ENCODE peak calls at places on chromosomes 5 and 9, in six cellular contexts. A is psoas muscle; M is tibial artery; J is fibroblast of the aortic adventitia; I is uterus; H is naive thymus-derived CD4-positive, alpha-beta T cell. C is an unnamed sample.

GRCh38 chr9:12968093-12968492 is 193.3 kb downstream of the LURAP1L start:
- DNase-seq in A (no peak), M (no peak), J (no peak), I (no peak), H (no peak), C (no peak)

GRCh38 chr9:133960568-133961129 is 31.5 kb downstream of the VAV2 start:
- DNase-seq in A (peak), M (peak), J (peak), I (no peak), H (no peak), C (no peak)

GRCh38 chr9:124045076-124045829 is 33.7 kb downstream of the LHX2 start:
- DNase-seq in A (peak), M (peak), J (peak), I (peak), H (no peak), C (no peak)

GRCh38 chr5:93053825-93054224 is 527.2 kb downstream of the NR2F1-AS1 start:
- DNase-seq in A (no peak), M (no peak), J (peak), I (no peak), H (no peak), C (no peak)

GRCh38 chr5:16713386-16713928 is 96.7 kb upstream of the RETREG1 start:
- DNase-seq in A (no peak), M (no peak), J (peak), I (no peak), H (no peak), C (no peak)

GRCh38 chr5:158559643-158560042 is 540.1 kb downstream of the EBF1 start:
- DNase-seq in A (no peak), M (no peak), J (no peak), I (no peak), H (no peak), C (no peak)

GRCh38 chr9:125121156-125121555 is 22.2 kb downstream of the SCAI start:
- DNase-seq in A (no peak), M (no peak), J (no peak), I (no peak), H (peak), C (peak)

GRCh38 chr9:134058716-134059115 is 9.1 kb downstream of the BRD3 start:
- DNase-seq in A (no peak), M (peak), J (peak), I (no peak), H (no peak), C (no peak)

GRCh38 chr5:35783551-35783950 is 73.1 kb upstream of the IL7R start:
- DNase-seq in A (no peak), M (no peak), J (no peak), I (no peak), H (no peak), C (no peak)

GRCh38 chr5:179205277-179205676 is 140.0 kb downstream of the ADAMTS2 start:
- DNase-seq in A (no peak), M (no peak), J (no peak), I (no peak), H (no peak), C (no peak)

GRCh38 chr9:32707326-32707725 is 71.9 kb upstream of the TAF1L start:
- DNase-seq in A (no peak), M (no peak), J (no peak), I (no peak), H (no peak), C (no peak)

GRCh38 chr5:60352992-60353391 is 347.0 kb downstream of the DEPDC1B start:
- DNase-seq in A (no peak), M (no peak), J (no peak), I (no peak), H (no peak), C (peak)

GRCh38 chr5:103446813-103447212 is 115.8 kb downstream of the NUDT12 start:
- DNase-seq in A (no peak), M (no peak), J (no peak), I (no peak), H (no peak), C (no peak)

GRCh38 chr9:84169240-84169639 is 171.3 kb downstream of the SLC28A3 start:
- DNase-seq in A (no peak), M (no peak), J (peak), I (no peak), H (no peak), C (no peak)

GRCh38 chr5:51678335-51678734 is 295.1 kb downstream of the ISL1 start:
- DNase-seq in A (no peak), M (no peak), J (peak), I (no peak), H (no peak), C (no peak)

GRCh38 chr5:33524476-33524875 is 83.7 kb downstream of the TARS1 start:
- DNase-seq in A (no peak), M (no peak), J (no peak), I (no peak), H (no peak), C (no peak)

GRCh38 chr5:133708451-133708850 is 96.1 kb upstream of the FSTL4 start:
- DNase-seq in A (no peak), M (no peak), J (no peak), I (no peak), H (no peak), C (no peak)

GRCh38 chr5:153623906-153624765 is 133.7 kb downstream of the GRIA1 start:
- DNase-seq in A (no peak), M (no peak), J (peak), I (no peak), H (no peak), C (no peak)

GRCh38 chr9:128818839-128819715 is 777 bp downstream of the ENDOG start:
- DNase-seq in A (peak), M (no peak), J (peak), I (no peak), H (peak), C (no peak)

GRCh38 chr9:4066682-4067081 is 233.2 kb downstream of the GLIS3 start:
- DNase-seq in A (no peak), M (no peak), J (no peak), I (no peak), H (no peak), C (no peak)

GRCh38 chr5:146965781-146966659 is 87.5 kb upstream of the PPP2R2B start:
- DNase-seq in A (no peak), M (peak), J (peak), I (peak), H (peak), C (peak)

GRCh38 chr9:106862946-106863740 is at the start of gene ZNF462:
- DNase-seq in A (peak), M (no peak), J (peak), I (peak), H (no peak), C (peak)

GRCh38 chr5:54226215-54226614 is 84.2 kb downstream of the ARL15 start:
- DNase-seq in A (no peak), M (no peak), J (peak), I (no peak), H (no peak), C (no peak)

GRCh38 chr5:142012186-142012785 is 541 bp downstream of the GNPDA1 start:
- DNase-seq in A (peak), M (peak), J (peak), I (peak), H (no peak), C (no peak)

GRCh38 chr5:57311921-57312320 is 138.1 kb downstream of the GPBP1 start:
- DNase-seq in A (no peak), M (no peak), J (no peak), I (no peak), H (no peak), C (no peak)

GRCh38 chr9:114910541-114910940 is 19.9 kb downstream of the TNFSF8 start:
- DNase-seq in A (no peak), M (no peak), J (no peak), I (no peak), H (no peak), C (peak)

GRCh38 chr9:107251756-107252322 is 31.2 kb upstream of the RAD23B start:
- DNase-seq in A (peak), M (no peak), J (peak), I (peak), H (no peak), C (no peak)

GRCh38 chr9:93810028-93810971 is 144.9 kb downstream of the BARX1 start:
- DNase-seq in A (no peak), M (no peak), J (no peak), I (no peak), H (no peak), C (no peak)

GRCh38 chr5:1787472-1788047 is 12.1 kb downstream of the MRPL36 start:
- DNase-seq in A (peak), M (no peak), J (no peak), I (peak), H (no peak), C (no peak)

GRCh38 chr5:174425964-174426290 is 298.5 kb upstream of the MSX2 start:
- DNase-seq in A (no peak), M (no peak), J (no peak), I (no peak), H (no peak), C (no peak)

GRCh38 chr9:91771027-91771426 is 179.0 kb downstream of the ROR2 start:
- DNase-seq in A (peak), M (no peak), J (peak), I (peak), H (no peak), C (no peak)

DNA sequence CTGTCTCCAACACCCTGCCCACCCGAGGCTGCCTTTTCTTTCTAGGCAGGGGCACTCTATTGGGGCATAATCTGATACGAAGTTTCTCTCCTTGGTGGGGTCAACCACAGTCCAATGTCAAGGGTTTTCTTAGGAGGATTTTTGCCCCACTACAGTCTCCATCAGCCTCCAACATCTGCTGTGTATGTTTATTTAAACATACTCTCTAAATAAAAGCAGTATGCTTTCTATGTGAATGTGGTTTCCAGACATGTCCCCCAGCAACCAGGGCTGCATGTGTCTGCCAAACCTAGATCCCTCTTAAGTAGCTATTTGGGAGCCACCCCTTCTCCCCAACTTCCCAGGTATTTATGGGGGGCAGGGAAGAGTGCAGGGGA is 75.6 kb downstream of the NREP start:
- DNase-seq in A (no peak), M (no peak), J (no peak), I (no peak), H (no peak), C (no peak)
- H3K4me3 ChIP-seq in A (no peak), M (peak), J (no peak), I (no peak), H (no peak), C (no peak)

GRCh38 chr9:121650220-121651013 is 1.0 kb upstream of the DAB2IP start:
- DNase-seq in A (peak), M (no peak), J (no peak), I (peak), H (no peak), C (no peak)
- H3K4me3 ChIP-seq in A (peak), M (no peak), J (no peak), I (no peak), H (no peak), C (no peak)

GRCh38 chr9:14909631-14910177 is 524 bp downstream of the FREM1 start:
- DNase-seq in A (no peak), M (no peak), J (no peak), I (no peak), H (no peak), C (no peak)

GRCh38 chr9:14911046-14911445 is 818 bp upstream of the FREM1 start:
- DNase-seq in A (no peak), M (no peak), J (no peak), I (no peak), H (no peak), C (no peak)

GRCh38 chr9:14908221-14909206 is 1.7 kb downstream of the FREM1 start:
- DNase-seq in A (no peak), M (no peak), J (no peak), I (no peak), H (no peak), C (no peak)

GRCh38 chr9:14912849-14913248 is 2.6 kb upstream of the FREM1 start:
- DNase-seq in A (no peak), M (no peak), J (no peak), I (no peak), H (no peak), C (no peak)

DNA sequence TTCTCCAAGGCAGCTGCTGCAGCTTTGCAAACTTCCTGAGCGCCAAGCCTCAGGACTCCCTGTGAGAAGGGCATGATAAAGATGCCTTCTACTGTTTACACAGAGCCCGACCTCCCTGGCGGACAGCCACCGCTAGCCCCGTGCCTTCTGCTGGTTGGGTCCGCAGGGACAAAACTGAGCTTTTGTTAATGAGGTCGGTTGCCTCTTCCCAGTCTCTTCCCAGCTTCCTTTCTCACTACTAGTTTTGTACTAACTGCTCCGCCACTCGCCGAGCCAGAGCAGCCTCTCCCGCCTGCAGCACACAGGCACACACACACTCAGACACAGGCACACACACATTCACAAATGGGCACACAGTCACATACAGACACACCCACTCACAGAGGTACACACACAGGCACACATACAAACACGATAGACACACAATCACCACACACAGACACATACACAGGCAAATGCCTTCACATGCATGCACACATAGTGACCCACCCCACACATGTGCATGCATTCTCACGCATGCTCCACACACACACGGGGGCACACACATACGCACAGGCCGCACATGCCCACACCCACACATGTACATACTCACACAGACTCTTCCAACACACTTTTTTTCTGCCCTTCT is at the start of gene FREM1:
- DNase-seq in A (peak), M (no peak), J (no peak), I (peak), H (no peak), C (no peak)
- H3K4me3 ChIP-seq in A (peak), M (peak), J (no peak), I (peak), H (no peak), C (no peak)

DNA sequence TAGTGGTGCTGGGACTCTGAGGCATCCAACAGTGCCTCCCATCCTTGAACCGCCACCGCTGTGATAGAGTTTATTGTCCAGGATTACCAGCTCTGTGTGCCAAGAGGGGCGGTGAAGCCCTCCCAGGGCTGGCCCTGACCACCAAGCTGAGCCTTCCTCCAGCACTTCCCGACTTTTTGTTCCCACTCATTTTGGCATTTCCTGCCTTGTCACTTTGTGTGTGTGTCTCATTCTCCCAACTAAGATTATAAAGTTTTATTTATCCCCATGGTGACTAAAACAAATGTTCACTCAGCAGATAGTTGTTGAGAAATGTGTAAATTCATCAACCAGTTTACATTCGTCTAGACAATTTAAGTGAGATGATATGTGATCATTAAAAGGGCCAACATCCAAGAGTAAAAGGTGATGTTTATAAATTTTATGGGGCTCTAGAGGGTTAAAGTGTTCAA is 2.5 kb downstream of the F2R start:
- DNase-seq in A (no peak), M (no peak), J (no peak), I (no peak), H (no peak), C (no peak)
- H3K4me3 ChIP-seq in A (no peak), M (peak), J (peak), I (no peak), H (no peak), C (no peak)

DNA sequence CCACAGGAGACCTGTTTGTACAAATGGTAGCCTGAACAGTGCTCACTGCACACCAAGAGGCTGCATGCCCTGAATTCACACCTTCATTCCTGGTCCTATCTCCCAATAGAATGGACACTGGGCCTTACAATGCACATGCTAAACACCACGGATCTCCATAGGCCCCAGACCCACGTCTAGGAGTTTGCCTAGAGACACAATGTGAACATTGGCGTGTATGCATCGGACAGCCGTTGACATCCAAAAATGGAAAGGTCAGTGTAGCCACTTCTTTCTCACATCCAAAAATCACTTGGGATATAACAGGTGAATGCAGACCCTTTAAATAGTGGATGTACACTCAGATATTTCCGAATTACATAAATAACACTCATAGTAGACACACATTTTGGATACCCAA is 927 bp downstream of the PAX5 start:
- DNase-seq in A (no peak), M (no peak), J (no peak), I (no peak), H (no peak), C (no peak)
- H3K4me3 ChIP-seq in A (no peak), M (no peak), J (no peak), I (no peak), H (no peak), C (no peak)

GRCh38 chr5:55991768-55992486 is 2.8 kb downstream of the IL6ST start:
- DNase-seq in A (no peak), M (no peak), J (peak), I (no peak), H (no peak), C (no peak)

GRCh38 chr5:55993628-55994501 is 898 bp downstream of the IL6ST start:
- DNase-seq in A (no peak), M (no peak), J (peak), I (no peak), H (peak), C (no peak)

GRCh38 chr5:55994502-55994997 is at the start of gene IL6ST:
- DNase-seq in A (no peak), M (peak), J (peak), I (no peak), H (no peak), C (no peak)

GRCh38 chr5:55994998-55995914 is 493 bp upstream of the IL6ST start:
- DNase-seq in A (peak), M (peak), J (peak), I (peak), H (peak), C (peak)

DNA sequence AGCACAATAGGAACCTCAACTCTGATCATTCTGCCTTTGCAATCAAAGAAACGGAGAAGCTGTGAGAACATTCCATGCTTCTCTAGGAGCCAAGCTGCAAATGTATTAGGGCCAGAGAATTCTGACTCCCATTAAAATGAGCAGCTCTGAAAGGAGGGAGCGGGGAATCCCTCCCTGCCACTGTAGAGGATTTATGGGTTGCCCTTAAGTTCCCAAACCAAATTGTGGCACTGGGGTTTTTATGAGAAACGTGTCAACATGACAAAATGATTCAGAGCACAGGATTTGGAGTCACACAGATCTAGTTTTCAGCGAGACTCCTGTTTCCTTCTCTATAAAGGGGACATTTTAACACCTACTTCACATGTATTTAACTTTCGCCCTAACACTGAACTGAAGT is 1.8 kb downstream of the IL6ST start:
- DNase-seq in A (no peak), M (peak), J (peak), I (no peak), H (no peak), C (no peak)
- H3K4me3 ChIP-seq in A (peak), M (peak), J (peak), I (peak), H (peak), C (no peak)

GRCh38 chr5:88692979-88693932 is 189.7 kb downstream of the MEF2C start:
- DNase-seq in A (no peak), M (no peak), J (no peak), I (no peak), H (no peak), C (no peak)

GRCh38 chr5:88689662-88690351 is 193.2 kb downstream of the MEF2C start:
- DNase-seq in A (no peak), M (no peak), J (peak), I (no peak), H (no peak), C (no peak)

GRCh38 chr5:88688981-88689661 is 193.9 kb downstream of the MEF2C start:
- DNase-seq in A (no peak), M (no peak), J (no peak), I (no peak), H (no peak), C (no peak)

GRCh38 chr5:88691945-88692868 is 190.8 kb downstream of the MEF2C start:
- DNase-seq in A (no peak), M (no peak), J (no peak), I (no peak), H (no peak), C (no peak)

GRCh38 chr5:88690619-88691560 is 192.1 kb downstream of the MEF2C start:
- DNase-seq in A (peak), M (peak), J (peak), I (peak), H (peak), C (peak)
- H3K4me3 ChIP-seq in A (peak), M (peak), J (peak), I (no peak), H (no peak), C (no peak)

C was measured in Jurkat, Clone E6-1.